ENCODE peak calls at places on chromosomes 2 and 18, in six cellular contexts. One of them, this sample, is unnamed.

GRCh38 chr2:120763931-120764330 is 28.3 kb downstream of the GLI2 start:
- DNase-seq in H1: no peak
- DNase-seq in trophoblast cell: no peak
- DNase-seq in H9: peak
- DNase-seq in mesendoderm: no peak
- DNase-seq in IMR-90: no peak
- DNase-seq in this sample: no peak

GRCh38 chr2:11056614-11057013 is 98.7 kb upstream of the SLC66A3 start:
- DNase-seq in trophoblast cell: no peak
- DNase-seq in H9: no peak
- DNase-seq in mesendoderm: no peak
- DNase-seq in IMR-90: peak
- DNase-seq in H1: no peak
- DNase-seq in this sample: no peak

GRCh38 chr2:229852565-229852964 is 69.2 kb downstream of the TRIP12 start:
- DNase-seq in IMR-90: peak
- DNase-seq in H1: no peak
- DNase-seq in mesendoderm: no peak
- DNase-seq in trophoblast cell: no peak
- DNase-seq in H9: no peak
- DNase-seq in this sample: no peak

GRCh38 chr2:62340981-62341624 is 145.2 kb downstream of the B3GNT2 start:
- DNase-seq in trophoblast cell: no peak
- DNase-seq in H1: no peak
- DNase-seq in H9: no peak
- DNase-seq in IMR-90: no peak
- DNase-seq in mesendoderm: peak
- DNase-seq in this sample: no peak

GRCh38 chr2:177078416-177078815 is 134.2 kb upstream of the HNRNPA3 start:
- DNase-seq in mesendoderm: no peak
- DNase-seq in H9: no peak
- DNase-seq in H1: no peak
- DNase-seq in trophoblast cell: peak
- DNase-seq in IMR-90: peak
- DNase-seq in this sample: no peak

GRCh38 chr2:152445791-152446201 is 110.8 kb downstream of the FMNL2 start:
- DNase-seq in IMR-90: peak
- DNase-seq in mesendoderm: no peak
- DNase-seq in H1: no peak
- DNase-seq in H9: no peak
- DNase-seq in trophoblast cell: peak
- DNase-seq in this sample: no peak

GRCh38 chr2:238930216-238930615 is 82.3 kb downstream of the TWIST2 start:
- DNase-seq in H9: peak
- DNase-seq in trophoblast cell: no peak
- DNase-seq in mesendoderm: no peak
- DNase-seq in H1: no peak
- DNase-seq in IMR-90: no peak
- DNase-seq in this sample: no peak

GRCh38 chr2:99240431-99240830 is 15.0 kb downstream of the LYG2 start:
- DNase-seq in H1: no peak
- DNase-seq in trophoblast cell: no peak
- DNase-seq in IMR-90: no peak
- DNase-seq in mesendoderm: no peak
- DNase-seq in H9: no peak
- DNase-seq in this sample: no peak

GRCh38 chr2:24820175-24820513 is 26.9 kb downstream of the CENPO start:
- DNase-seq in H1: peak
- DNase-seq in mesendoderm: no peak
- DNase-seq in H9: no peak
- DNase-seq in trophoblast cell: no peak
- DNase-seq in IMR-90: no peak
- DNase-seq in this sample: no peak

GRCh38 chr2:138846216-138846821 is 66.1 kb upstream of the NXPH2 start:
- DNase-seq in H9: no peak
- DNase-seq in IMR-90: peak
- DNase-seq in trophoblast cell: peak
- DNase-seq in mesendoderm: peak
- DNase-seq in H1: no peak
- DNase-seq in this sample: no peak

GRCh38 chr2:60959501-60959900 is 58.0 kb upstream of the PEX13 start:
- DNase-seq in IMR-90: no peak
- DNase-seq in trophoblast cell: no peak
- DNase-seq in H1: no peak
- DNase-seq in mesendoderm: no peak
- DNase-seq in H9: no peak
- DNase-seq in this sample: no peak

GRCh38 chr2:121596221-121597080 is 52.8 kb downstream of the CLASP1 start:
- DNase-seq in IMR-90: peak
- DNase-seq in H9: no peak
- DNase-seq in trophoblast cell: peak
- DNase-seq in mesendoderm: peak
- DNase-seq in H1: no peak
- DNase-seq in this sample: no peak

GRCh38 chr2:223576873-223577272 is 25.3 kb downstream of the SCG2 start:
- DNase-seq in mesendoderm: peak
- DNase-seq in IMR-90: peak
- DNase-seq in trophoblast cell: peak
- DNase-seq in H9: no peak
- DNase-seq in H1: no peak
- DNase-seq in this sample: no peak

GRCh38 chr2:62147610-62148301 is 48.2 kb upstream of the B3GNT2 start:
- DNase-seq in mesendoderm: no peak
- DNase-seq in trophoblast cell: peak
- DNase-seq in H1: no peak
- DNase-seq in IMR-90: peak
- DNase-seq in H9: no peak
- DNase-seq in this sample: no peak

GRCh38 chr18:37778417-37779165 is 213.0 kb upstream of the CELF4 start:
- DNase-seq in H9: peak
- DNase-seq in mesendoderm: peak
- DNase-seq in trophoblast cell: peak
- DNase-seq in H1: peak
- DNase-seq in IMR-90: no peak
- DNase-seq in this sample: peak

GRCh38 chr2:42493468-42493884 is 306 bp downstream of the KCNG3 start:
- DNase-seq in H1: no peak
- DNase-seq in IMR-90: no peak
- DNase-seq in trophoblast cell: no peak
- DNase-seq in H9: no peak
- DNase-seq in mesendoderm: no peak
- DNase-seq in this sample: no peak

GRCh38 chr2:24015562-24016375 is 5.9 kb downstream of the MFSD2B start:
- DNase-seq in H1: no peak
- DNase-seq in mesendoderm: no peak
- DNase-seq in IMR-90: peak
- DNase-seq in trophoblast cell: peak
- DNase-seq in H9: no peak
- DNase-seq in this sample: no peak

GRCh38 chr2:113248997-113249770 is 29.5 kb downstream of the PAX8 start:
- DNase-seq in mesendoderm: peak
- DNase-seq in H9: peak
- DNase-seq in trophoblast cell: peak
- DNase-seq in H1: peak
- DNase-seq in IMR-90: peak
- DNase-seq in this sample: peak

GRCh38 chr2:158975271-158975921 is 7.0 kb downstream of the TANC1 start:
- DNase-seq in trophoblast cell: no peak
- DNase-seq in H1: no peak
- DNase-seq in H9: no peak
- DNase-seq in IMR-90: no peak
- DNase-seq in mesendoderm: no peak
- DNase-seq in this sample: no peak

GRCh38 chr2:30412392-30413321 is 34.4 kb upstream of the LCLAT1 start:
- DNase-seq in trophoblast cell: no peak
- DNase-seq in IMR-90: peak
- DNase-seq in H9: no peak
- DNase-seq in mesendoderm: no peak
- DNase-seq in H1: no peak
- DNase-seq in this sample: no peak

GRCh38 chr2:68253211-68254068 is 1.1 kb upstream of the PPP3R1 start:
- DNase-seq in mesendoderm: peak
- DNase-seq in trophoblast cell: peak
- DNase-seq in H1: no peak
- DNase-seq in H9: no peak
- DNase-seq in IMR-90: peak
- DNase-seq in this sample: peak

GRCh38 chr2:175180701-175181103 is 808 bp downstream of the ATP5MC3 start:
- DNase-seq in H9: peak
- DNase-seq in H1: no peak
- DNase-seq in IMR-90: peak
- DNase-seq in trophoblast cell: peak
- DNase-seq in mesendoderm: peak
- DNase-seq in this sample: no peak

GRCh38 chr2:23429036-23429435 is 44.1 kb downstream of the KLHL29 start:
- DNase-seq in mesendoderm: no peak
- DNase-seq in H1: no peak
- DNase-seq in H9: peak
- DNase-seq in IMR-90: no peak
- DNase-seq in trophoblast cell: no peak
- DNase-seq in this sample: no peak

GRCh38 chr2:31296641-31297287 is 62.8 kb downstream of the EHD3 start:
- DNase-seq in trophoblast cell: no peak
- DNase-seq in IMR-90: peak
- DNase-seq in H9: no peak
- DNase-seq in mesendoderm: no peak
- DNase-seq in H1: no peak
- DNase-seq in this sample: no peak

GRCh38 chr18:50429207-50429948 is 54.5 kb downstream of the SKA1 start:
- DNase-seq in H9: no peak
- DNase-seq in trophoblast cell: peak
- DNase-seq in mesendoderm: peak
- DNase-seq in IMR-90: peak
- DNase-seq in H1: no peak
- DNase-seq in this sample: no peak

GRCh38 chr2:86304416-86304815 is 33.0 kb downstream of the REEP1 start:
- DNase-seq in IMR-90: no peak
- DNase-seq in H1: no peak
- DNase-seq in trophoblast cell: peak
- DNase-seq in mesendoderm: no peak
- DNase-seq in H9: no peak
- DNase-seq in this sample: no peak

GRCh38 chr18:55587341-55588000 is 521 bp downstream of the TCF4 start:
- DNase-seq in H1: no peak
- DNase-seq in H9: peak
- DNase-seq in IMR-90: peak
- DNase-seq in mesendoderm: peak
- DNase-seq in trophoblast cell: no peak
- DNase-seq in this sample: no peak

GRCh38 chr2:72673279-72673678 is 152.6 kb downstream of the EXOC6B start:
- DNase-seq in H9: no peak
- DNase-seq in IMR-90: peak
- DNase-seq in H1: no peak
- DNase-seq in mesendoderm: no peak
- DNase-seq in trophoblast cell: no peak
- DNase-seq in this sample: no peak

GRCh38 chr2:96144481-96145027 is 686 bp downstream of the DUSP2 start:
- DNase-seq in H9: peak
- DNase-seq in mesendoderm: peak
- DNase-seq in trophoblast cell: peak
- DNase-seq in IMR-90: no peak
- DNase-seq in H1: peak
- DNase-seq in this sample: no peak

GRCh38 chr2:240560084-240560479 is at the start of gene DUSP28:
- DNase-seq in H9: peak
- DNase-seq in trophoblast cell: peak
- DNase-seq in mesendoderm: peak
- DNase-seq in H1: peak
- DNase-seq in IMR-90: peak
- DNase-seq in this sample: peak

GRCh38 chr2:226623587-226624368 is 175.8 kb downstream of the IRS1 start:
- DNase-seq in IMR-90: no peak
- DNase-seq in trophoblast cell: no peak
- DNase-seq in H9: no peak
- DNase-seq in mesendoderm: no peak
- DNase-seq in H1: no peak
- DNase-seq in this sample: no peak

DNA sequence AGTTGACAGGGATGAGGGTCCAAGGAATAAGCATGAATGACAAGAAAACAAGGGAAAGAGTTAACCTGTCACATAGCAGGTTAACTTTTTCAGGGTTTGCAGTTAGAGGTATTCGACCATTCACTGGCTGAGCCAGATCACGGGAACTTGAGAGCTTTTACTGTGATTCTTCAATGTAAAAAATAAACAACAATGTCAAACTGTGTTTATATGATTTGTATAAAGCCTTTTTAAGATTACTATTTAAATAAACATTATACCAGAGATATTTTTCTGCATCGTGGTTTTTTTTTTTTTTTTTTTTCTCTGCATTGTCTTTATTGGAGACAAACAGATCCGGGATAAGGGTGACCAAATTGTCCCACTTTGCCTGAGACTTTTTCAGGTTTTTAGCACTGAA is 115.6 kb downstream of the NRP2 start:
- DNase-seq in mesendoderm: no peak
- DNase-seq in H9: no peak
- DNase-seq in trophoblast cell: no peak
- DNase-seq in H1: no peak
- DNase-seq in IMR-90: peak
- DNase-seq in this sample: no peak
- H2BK5ac ChIP-seq in mesendoderm: no peak
- H2BK5ac ChIP-seq in H9: no peak
- H2BK5ac ChIP-seq in trophoblast cell: no peak
- H2BK5ac ChIP-seq in H1: no peak
- H2BK5ac ChIP-seq in IMR-90: peak
- H2BK5ac ChIP-seq in this sample: no peak

GRCh38 chr2:237471457-237472186 is 15.4 kb upstream of the MLPH start:
- DNase-seq in H1: peak
- DNase-seq in trophoblast cell: peak
- DNase-seq in H9: peak
- DNase-seq in IMR-90: peak
- DNase-seq in mesendoderm: peak
- DNase-seq in this sample: peak
- H2BK5ac ChIP-seq in H1: no peak
- H2BK5ac ChIP-seq in trophoblast cell: no peak
- H2BK5ac ChIP-seq in H9: no peak
- H2BK5ac ChIP-seq in IMR-90: no peak
- H2BK5ac ChIP-seq in mesendoderm: peak
- H2BK5ac ChIP-seq in this sample: no peak

GRCh38 chr2:128641421-128642095 is 322.9 kb upstream of the HS6ST1 start:
- DNase-seq in trophoblast cell: no peak
- DNase-seq in IMR-90: no peak
- DNase-seq in H1: peak
- DNase-seq in mesendoderm: no peak
- DNase-seq in H9: peak
- DNase-seq in this sample: no peak
- H2BK5ac ChIP-seq in trophoblast cell: no peak
- H2BK5ac ChIP-seq in IMR-90: no peak
- H2BK5ac ChIP-seq in H1: peak
- H2BK5ac ChIP-seq in mesendoderm: peak
- H2BK5ac ChIP-seq in H9: no peak
- H2BK5ac ChIP-seq in this sample: no peak

GRCh38 chr2:108316881-108317258 is 28.2 kb downstream of the SULT1C2 start:
- DNase-seq in trophoblast cell: no peak
- DNase-seq in H9: no peak
- DNase-seq in mesendoderm: no peak
- DNase-seq in H1: no peak
- DNase-seq in IMR-90: no peak
- DNase-seq in this sample: no peak
- H2BK5ac ChIP-seq in trophoblast cell: no peak
- H2BK5ac ChIP-seq in H9: no peak
- H2BK5ac ChIP-seq in mesendoderm: no peak
- H2BK5ac ChIP-seq in H1: peak
- H2BK5ac ChIP-seq in IMR-90: no peak
- H2BK5ac ChIP-seq in this sample: no peak

GRCh38 chr2:47211497-47212011 is 56.4 kb upstream of the STPG4 start:
- DNase-seq in IMR-90: no peak
- DNase-seq in trophoblast cell: no peak
- DNase-seq in H1: no peak
- DNase-seq in mesendoderm: no peak
- DNase-seq in H9: no peak
- DNase-seq in this sample: no peak
- H2BK5ac ChIP-seq in IMR-90: no peak
- H2BK5ac ChIP-seq in trophoblast cell: no peak
- H2BK5ac ChIP-seq in H1: no peak
- H2BK5ac ChIP-seq in mesendoderm: no peak
- H2BK5ac ChIP-seq in H9: no peak
- H2BK5ac ChIP-seq in this sample: no peak

This sample was measured in neuronal stem cell.